ENCODE peak calls at places on chromosomes 1 and 21, in seven cellular contexts. O is CD8-positive, alpha-beta memory T cell; M is stomach; L is endothelial cell of umbilical vein; Q is K562; B is kidney; N is aorta. G is an unnamed sample.
A peak's percentile ranks its signal among the peaks of the same experiment; 100 is the strongest.

GRCh38 chr1:36446780-36447179 is 3.5 kb downstream of the OSCP1 start:
- DNase-seq in N (no peak), B (no peak), L (no peak), O (no peak), Q (no peak), M (no peak), G (no peak)

GRCh38 chr1:19352839-19353238 is 40.7 kb downstream of the SLC66A1 start:
- DNase-seq in M (no peak), O (no peak), Q (no peak), B (peak; percentile 67), N (no peak), L (no peak), G (no peak)

GRCh38 chr1:225694151-225694603 is 41.3 kb upstream of the ENAH start:
- DNase-seq in M (peak; percentile 78), N (no peak), L (peak; percentile 89), B (no peak), Q (no peak), O (no peak), G (no peak)

GRCh38 chr1:55168353-55168752 is 46.8 kb downstream of the USP24 start:
- DNase-seq in O (no peak), Q (no peak), L (no peak), B (no peak), M (no peak), N (no peak), G (no peak)

GRCh38 chr21:35303085-35303484 is 254.0 kb upstream of the RUNX1 start:
- DNase-seq in M (no peak), B (no peak), N (no peak), O (no peak), L (peak; percentile 70), Q (no peak), G (no peak)

GRCh38 chr1:27301582-27302199 is 20.3 kb upstream of the TMEM222 start:
- DNase-seq in O (no peak), M (no peak), L (no peak), N (no peak), Q (no peak), B (no peak), G (no peak)

GRCh38 chr1:113934511-113935055 is 5.5 kb downstream of the HIPK1 start:
- DNase-seq in Q (no peak), B (no peak), L (no peak), M (no peak), O (no peak), N (no peak), G (no peak)

GRCh38 chr21:38042246-38042645 is 126.0 kb upstream of the KCNJ6 start:
- DNase-seq in M (no peak), O (no peak), Q (no peak), N (no peak), L (no peak), B (no peak), G (no peak)

GRCh38 chr1:166322470-166322869 is 155.7 kb upstream of the FAM78B start:
- DNase-seq in B (no peak), M (no peak), N (no peak), L (no peak), O (no peak), Q (no peak), G (no peak)

GRCh38 chr21:26140185-26140584 is 30.4 kb downstream of the APP start:
- DNase-seq in Q (no peak), O (no peak), N (peak; percentile 78), M (peak; percentile 54), L (peak; percentile 98), B (peak; percentile 76), G (no peak)

GRCh38 chr21:34204021-34204420 is 130.6 kb downstream of the MRPS6 start:
- DNase-seq in B (no peak), L (no peak), M (no peak), Q (no peak), O (no peak), N (no peak), G (no peak)

GRCh38 chr1:245054105-245054831 is 100.5 kb upstream of the KIF26B start:
- DNase-seq in O (no peak), M (no peak), B (no peak), L (no peak), N (no peak), Q (no peak), G (no peak)

GRCh38 chr1:48572632-48573258 is 100.7 kb upstream of the SPATA6 start:
- DNase-seq in L (peak; percentile 7), Q (peak; percentile 42), B (peak; percentile 74), M (peak; percentile 47), N (no peak), O (no peak), G (peak; percentile 75)

GRCh38 chr1:193538690-193539089 is 352.3 kb upstream of the B3GALT2 start:
- DNase-seq in L (no peak), M (no peak), Q (no peak), B (no peak), O (no peak), N (no peak), G (no peak)

GRCh38 chr1:245765241-245766000 is 610.6 kb downstream of the KIF26B start:
- DNase-seq in M (no peak), L (peak; percentile 26), N (no peak), O (no peak), B (no peak), Q (no peak), G (no peak)

GRCh38 chr1:231903586-231904081 is 277.0 kb downstream of the DISC1 start:
- DNase-seq in M (no peak), N (no peak), L (no peak), Q (no peak), O (no peak), B (no peak), G (no peak)

GRCh38 chr1:12692967-12693782 is 22.7 kb upstream of the AADACL3 start:
- DNase-seq in L (no peak), N (no peak), B (no peak), O (no peak), Q (no peak), M (no peak), G (no peak)

GRCh38 chr1:57707631-57708030 is 283.8 kb upstream of the DAB1 start:
- DNase-seq in L (no peak), O (no peak), B (no peak), N (no peak), Q (no peak), M (no peak), G (peak; percentile 53)
- H3K4me1 ChIP-seq in L (no peaks in the 10 kb centered on the region), O (no peaks in the 10 kb centered on the region), B (no peaks in the 10 kb centered on the region), N (no peaks in the 10 kb centered on the region), Q (no peaks in the 10 kb centered on the region), M (no peaks in the 10 kb centered on the region), G (peaks cover 13% of the 10 kb centered on the region)

GRCh38 chr1:118954286-118954890 is 33.8 kb downstream of the TBX15 start:
- DNase-seq in O (no peak), N (no peak), L (no peak), Q (no peak), M (no peak), B (no peak), G (no peak)
- H3K4me1 ChIP-seq in O (no peaks in the 10 kb centered on the region), N (no peaks in the 10 kb centered on the region), L (no peaks in the 10 kb centered on the region), Q (no peaks in the 10 kb centered on the region), M (no peaks in the 10 kb centered on the region), B (peaks cover 2% of the 10 kb centered on the region), G (peaks cover 12% of the 10 kb centered on the region)

DNA sequence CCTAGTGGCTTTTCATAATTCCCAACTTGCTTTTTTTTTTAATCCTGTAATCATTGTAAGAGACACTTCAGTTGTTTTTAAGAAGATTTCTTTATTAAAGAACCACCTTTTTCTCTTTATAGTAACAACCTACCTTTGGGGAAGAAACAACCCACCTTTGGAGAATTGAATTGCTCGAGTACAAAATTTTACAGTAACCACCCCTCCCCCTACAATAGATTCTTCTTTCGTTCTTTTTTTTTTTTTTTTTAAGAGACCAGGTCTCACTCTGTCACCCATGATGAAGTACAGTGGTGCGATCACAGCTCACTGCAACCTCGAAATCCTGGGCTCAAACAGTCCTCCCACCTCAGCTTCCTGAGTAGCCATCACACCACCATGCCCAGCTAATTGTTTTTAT is 2.1 kb upstream of the LRRC40 start:
- DNase-seq in O (no peak), M (no peak), Q (no peak), B (no peak), N (no peak), L (no peak), G (no peak)
- H3K4me1 ChIP-seq in O (peaks cover 35% of the 10 kb centered on the region), M (peaks cover 31% of the 10 kb centered on the region), Q (no peaks in the 10 kb centered on the region), B (no peaks in the 10 kb centered on the region), N (no peaks in the 10 kb centered on the region), L (peaks cover 39% of the 10 kb centered on the region), G (peaks cover 46% of the 10 kb centered on the region)

GRCh38 chr1:3312310-3312734 is 142.1 kb upstream of the ARHGEF16 start:
- DNase-seq in Q (no peak), O (no peak), B (peak; percentile 81), N (peak; percentile 87), M (no peak), L (no peak), G (no peak)
- H3K4me1 ChIP-seq in Q (peaks cover 16% of the 10 kb centered on the region), O (no peaks in the 10 kb centered on the region), B (peaks cover 19% of the 10 kb centered on the region), N (no peaks in the 10 kb centered on the region), M (peaks cover 26% of the 10 kb centered on the region), L (peaks cover 8% of the 10 kb centered on the region), G (no peaks in the 10 kb centered on the region)

GRCh38 chr1:61287014-61287413 is 204.7 kb downstream of the NFIA start:
- DNase-seq in O (no peak), L (no peak), B (no peak), N (no peak), Q (no peak), M (no peak), G (no peak)

GRCh38 chr1:61282387-61282786 is 200.0 kb downstream of the NFIA start:
- DNase-seq in B (no peak), O (no peak), M (no peak), N (no peak), L (no peak), Q (no peak), G (no peak)

GRCh38 chr1:61285371-61285885 is 203.1 kb downstream of the NFIA start:
- DNase-seq in Q (no peak), N (no peak), L (no peak), B (no peak), M (no peak), O (no peak), G (no peak)

GRCh38 chr1:61284933-61285332 is 202.6 kb downstream of the NFIA start:
- DNase-seq in Q (no peak), M (no peak), L (no peak), B (no peak), O (no peak), N (no peak), G (no peak)

GRCh38 chr1:61284226-61284854 is 202.0 kb downstream of the NFIA start:
- DNase-seq in M (no peak), Q (no peak), L (no peak), N (no peak), O (no peak), B (no peak), G (no peak)
- H3K4me1 ChIP-seq in M (no peaks in the 10 kb centered on the region), Q (no peaks in the 10 kb centered on the region), L (peaks cover 24% of the 10 kb centered on the region), N (peaks cover 21% of the 10 kb centered on the region), O (no peaks in the 10 kb centered on the region), B (no peaks in the 10 kb centered on the region), G (no peaks in the 10 kb centered on the region)